ENCODE peak calls at places on chromosomes 6 and 20, in seven cellular contexts. One of them, this sample, is unnamed.

GRCh38 chr20:48716086-48716485 is 111.7 kb downstream of the PREX1 start:
- DNase-seq in HL-60: no peak
- DNase-seq in HepG2: no peak
- DNase-seq in SK-N-SH: no peak
- DNase-seq in GM12878: no peak
- DNase-seq in A549: no peak
- DNase-seq in HCT116: no peak
- DNase-seq in this sample: no peak

GRCh38 chr6:153167026-153167891 is 36.2 kb upstream of the RGS17 start:
- DNase-seq in SK-N-SH: no peak
- DNase-seq in HepG2: peak; percentile 22
- DNase-seq in GM12878: no peak
- DNase-seq in A549: peak; percentile 78
- DNase-seq in HL-60: no peak
- DNase-seq in HCT116: peak; percentile 82
- DNase-seq in this sample: no peak

GRCh38 chr6:51855310-51856082 is 231.9 kb downstream of the PKHD1 start:
- DNase-seq in HL-60: peak; percentile 12
- DNase-seq in HepG2: peak; percentile 79
- DNase-seq in HCT116: peak; percentile 41
- DNase-seq in SK-N-SH: peak; percentile 42
- DNase-seq in GM12878: peak; percentile 11
- DNase-seq in A549: peak; percentile 63
- DNase-seq in this sample: peak; percentile 95

GRCh38 chr6:84596488-84596887 is 167.9 kb downstream of the TBX18 start:
- DNase-seq in A549: no peak
- DNase-seq in HL-60: no peak
- DNase-seq in SK-N-SH: no peak
- DNase-seq in HepG2: no peak
- DNase-seq in GM12878: no peak
- DNase-seq in HCT116: no peak
- DNase-seq in this sample: no peak

GRCh38 chr20:25540273-25540672 is 45.1 kb downstream of the NINL start:
- DNase-seq in SK-N-SH: no peak
- DNase-seq in GM12878: no peak
- DNase-seq in HL-60: no peak
- DNase-seq in A549: no peak
- DNase-seq in HCT116: peak; percentile 16
- DNase-seq in HepG2: no peak
- DNase-seq in this sample: peak; percentile 86

GRCh38 chr20:43590036-43590391 is 723 bp upstream of the IFT52 start:
- DNase-seq in GM12878: no peak
- DNase-seq in SK-N-SH: peak; percentile 51
- DNase-seq in HepG2: peak; percentile 30
- DNase-seq in A549: no peak
- DNase-seq in HL-60: no peak
- DNase-seq in HCT116: no peak
- DNase-seq in this sample: peak; percentile 47

GRCh38 chr6:21836772-21837460 is 243.4 kb downstream of the SOX4 start:
- DNase-seq in GM12878: no peak
- DNase-seq in HCT116: no peak
- DNase-seq in HepG2: no peak
- DNase-seq in SK-N-SH: peak; percentile 63
- DNase-seq in HL-60: no peak
- DNase-seq in A549: no peak
- DNase-seq in this sample: no peak

GRCh38 chr20:54606384-54606783 is 131.0 kb downstream of the DOK5 start:
- DNase-seq in HCT116: no peak
- DNase-seq in GM12878: peak; percentile 7
- DNase-seq in HepG2: no peak
- DNase-seq in SK-N-SH: no peak
- DNase-seq in A549: no peak
- DNase-seq in HL-60: peak; percentile 5
- DNase-seq in this sample: no peak

GRCh38 chr6:79777713-79778579 is 146.8 kb downstream of the SH3BGRL2 start:
- DNase-seq in SK-N-SH: peak; percentile 92
- DNase-seq in HL-60: peak; percentile 28
- DNase-seq in HCT116: peak; percentile 43
- DNase-seq in GM12878: peak; percentile 40
- DNase-seq in HepG2: peak; percentile 43
- DNase-seq in A549: peak; percentile 60
- DNase-seq in this sample: peak; percentile 91

GRCh38 chr20:5070081-5070480 is 49.7 kb downstream of the PCNA start:
- DNase-seq in GM12878: no peak
- DNase-seq in SK-N-SH: no peak
- DNase-seq in HCT116: no peak
- DNase-seq in A549: no peak
- DNase-seq in HepG2: no peak
- DNase-seq in HL-60: no peak
- DNase-seq in this sample: no peak

GRCh38 chr20:5061209-5061608 is 58.5 kb downstream of the PCNA start:
- DNase-seq in A549: peak; percentile 87
- DNase-seq in HepG2: peak; percentile 65
- DNase-seq in SK-N-SH: no peak
- DNase-seq in HCT116: peak; percentile 89
- DNase-seq in GM12878: no peak
- DNase-seq in HL-60: no peak
- DNase-seq in this sample: peak; percentile 28

GRCh38 chr20:5067877-5068276 is 51.9 kb downstream of the PCNA start:
- DNase-seq in HL-60: no peak
- DNase-seq in GM12878: no peak
- DNase-seq in A549: no peak
- DNase-seq in HepG2: no peak
- DNase-seq in HCT116: no peak
- DNase-seq in SK-N-SH: no peak
- DNase-seq in this sample: no peak

GRCh38 chr20:5069141-5069806 is 50.5 kb downstream of the PCNA start:
- DNase-seq in A549: no peak
- DNase-seq in HCT116: no peak
- DNase-seq in HL-60: no peak
- DNase-seq in HepG2: no peak
- DNase-seq in SK-N-SH: no peak
- DNase-seq in GM12878: no peak
- DNase-seq in this sample: no peak

GRCh38 chr20:5065489-5066383 is 54.0 kb downstream of the PCNA start:
- DNase-seq in A549: peak; percentile 98
- DNase-seq in HL-60: peak; percentile 90
- DNase-seq in GM12878: no peak
- DNase-seq in HepG2: peak; percentile 84
- DNase-seq in SK-N-SH: no peak
- DNase-seq in HCT116: peak; percentile 88
- DNase-seq in this sample: no peak
- TF ChIP-seq REST in A549: no peak
- TF ChIP-seq REST in HL-60: no peak
- TF ChIP-seq REST in GM12878: no peak
- TF ChIP-seq REST in HepG2: no peak
- TF ChIP-seq REST in SK-N-SH: no peak
- TF ChIP-seq REST in HCT116: no peak
- TF ChIP-seq REST in this sample: no peak

GRCh38 chr6:54011277-54011648 is 100.0 kb upstream of the MLIP start:
- DNase-seq in A549: no peak
- DNase-seq in HL-60: no peak
- DNase-seq in HepG2: no peak
- DNase-seq in GM12878: no peak
- DNase-seq in HCT116: no peak
- DNase-seq in SK-N-SH: no peak
- DNase-seq in this sample: no peak
- TF ChIP-seq REST in A549: no peak
- TF ChIP-seq REST in HL-60: no peak
- TF ChIP-seq REST in HepG2: no peak
- TF ChIP-seq REST in GM12878: no peak
- TF ChIP-seq REST in HCT116: no peak
- TF ChIP-seq REST in SK-N-SH: no peak
- TF ChIP-seq REST in this sample: no peak

GRCh38 chr6:26223213-26223612 is 136.0 kb downstream of the HFE start:
- DNase-seq in HCT116: no peak
- DNase-seq in SK-N-SH: no peak
- DNase-seq in HL-60: no peak
- DNase-seq in A549: peak; percentile 36
- DNase-seq in GM12878: no peak
- DNase-seq in HepG2: no peak
- DNase-seq in this sample: no peak
- TF ChIP-seq REST in HCT116: no peak
- TF ChIP-seq REST in SK-N-SH: no peak
- TF ChIP-seq REST in HL-60: no peak
- TF ChIP-seq REST in A549: no peak
- TF ChIP-seq REST in GM12878: no peak
- TF ChIP-seq REST in HepG2: no peak
- TF ChIP-seq REST in this sample: no peak

GRCh38 chr20:36888880-36889516 is 13.1 kb downstream of the TLDC2 start:
- DNase-seq in A549: no peak
- DNase-seq in HCT116: no peak
- DNase-seq in HL-60: no peak
- DNase-seq in GM12878: no peak
- DNase-seq in HepG2: no peak
- DNase-seq in SK-N-SH: no peak
- DNase-seq in this sample: no peak

GRCh38 chr20:36886859-36887778 is 11.2 kb downstream of the TLDC2 start:
- DNase-seq in A549: peak; percentile 80
- DNase-seq in HepG2: peak; percentile 80
- DNase-seq in SK-N-SH: peak; percentile 87
- DNase-seq in HCT116: peak; percentile 59
- DNase-seq in GM12878: peak; percentile 56
- DNase-seq in HL-60: peak; percentile 37
- DNase-seq in this sample: peak; percentile 96

GRCh38 chr20:36890586-36890985 is 14.6 kb downstream of the TLDC2 start:
- DNase-seq in HL-60: no peak
- DNase-seq in A549: no peak
- DNase-seq in HCT116: no peak
- DNase-seq in HepG2: no peak
- DNase-seq in GM12878: no peak
- DNase-seq in SK-N-SH: no peak
- DNase-seq in this sample: no peak

GRCh38 chr20:36885355-36885754 is 9.4 kb downstream of the TLDC2 start:
- DNase-seq in A549: peak; percentile 55
- DNase-seq in HCT116: no peak
- DNase-seq in SK-N-SH: no peak
- DNase-seq in HL-60: no peak
- DNase-seq in HepG2: no peak
- DNase-seq in GM12878: no peak
- DNase-seq in this sample: peak; percentile 60

DNA sequence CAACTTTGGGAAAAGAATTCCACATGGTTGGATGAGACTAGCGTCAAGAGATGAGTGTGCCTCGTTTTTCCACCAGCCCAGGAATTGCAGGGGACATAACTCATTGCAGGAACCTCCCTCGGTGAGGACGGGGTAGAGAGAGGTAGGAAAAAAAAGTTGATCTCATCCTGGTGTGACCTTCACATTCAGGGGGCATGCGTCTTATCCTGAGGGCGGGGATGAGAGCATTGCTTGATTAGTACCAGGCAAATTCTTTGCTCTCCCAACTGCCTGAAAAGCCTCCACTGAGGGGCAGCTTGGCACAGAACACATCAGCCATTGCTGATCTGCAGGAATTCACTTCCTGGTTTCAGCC is 11.8 kb downstream of the TLDC2 start:
- DNase-seq in SK-N-SH: no peak
- DNase-seq in GM12878: no peak
- DNase-seq in HL-60: no peak
- DNase-seq in HepG2: no peak
- DNase-seq in A549: no peak
- DNase-seq in HCT116: no peak
- DNase-seq in this sample: peak; percentile 24
- TF ChIP-seq REST in SK-N-SH: no peak
- TF ChIP-seq REST in GM12878: no peak
- TF ChIP-seq REST in HL-60: no peak
- TF ChIP-seq REST in HepG2: no peak
- TF ChIP-seq REST in A549: no peak
- TF ChIP-seq REST in HCT116: no peak
- TF ChIP-seq REST in this sample: no peak

GRCh38 chr20:62308102-62308822 is 5.5 kb downstream of the ADRM1 start:
- DNase-seq in A549: peak; percentile 51
- DNase-seq in HL-60: no peak
- DNase-seq in HCT116: no peak
- DNase-seq in SK-N-SH: no peak
- DNase-seq in HepG2: no peak
- DNase-seq in GM12878: no peak
- DNase-seq in this sample: no peak
- TF ChIP-seq REST in A549: no peak
- TF ChIP-seq REST in HL-60: no peak
- TF ChIP-seq REST in HCT116: no peak
- TF ChIP-seq REST in SK-N-SH: no peak
- TF ChIP-seq REST in HepG2: no peak
- TF ChIP-seq REST in GM12878: no peak
- TF ChIP-seq REST in this sample: no peak

GRCh38 chr6:41731561-41732086 is 3.8 kb downstream of the TFEB start:
- DNase-seq in A549: no peak
- DNase-seq in SK-N-SH: no peak
- DNase-seq in HL-60: no peak
- DNase-seq in HCT116: no peak
- DNase-seq in GM12878: no peak
- DNase-seq in HepG2: no peak
- DNase-seq in this sample: no peak

GRCh38 chr6:41732149-41732548 is 3.3 kb downstream of the TFEB start:
- DNase-seq in HCT116: no peak
- DNase-seq in A549: no peak
- DNase-seq in GM12878: no peak
- DNase-seq in SK-N-SH: no peak
- DNase-seq in HepG2: no peak
- DNase-seq in HL-60: no peak
- DNase-seq in this sample: no peak

GRCh38 chr6:41729624-41730023 is 5.8 kb downstream of the TFEB start:
- DNase-seq in HepG2: no peak
- DNase-seq in HCT116: no peak
- DNase-seq in HL-60: no peak
- DNase-seq in A549: no peak
- DNase-seq in GM12878: no peak
- DNase-seq in SK-N-SH: no peak
- DNase-seq in this sample: peak; percentile 48

GRCh38 chr6:41728954-41729353 is 6.5 kb downstream of the TFEB start:
- DNase-seq in HCT116: no peak
- DNase-seq in HepG2: no peak
- DNase-seq in GM12878: no peak
- DNase-seq in A549: no peak
- DNase-seq in HL-60: no peak
- DNase-seq in SK-N-SH: no peak
- DNase-seq in this sample: no peak

DNA sequence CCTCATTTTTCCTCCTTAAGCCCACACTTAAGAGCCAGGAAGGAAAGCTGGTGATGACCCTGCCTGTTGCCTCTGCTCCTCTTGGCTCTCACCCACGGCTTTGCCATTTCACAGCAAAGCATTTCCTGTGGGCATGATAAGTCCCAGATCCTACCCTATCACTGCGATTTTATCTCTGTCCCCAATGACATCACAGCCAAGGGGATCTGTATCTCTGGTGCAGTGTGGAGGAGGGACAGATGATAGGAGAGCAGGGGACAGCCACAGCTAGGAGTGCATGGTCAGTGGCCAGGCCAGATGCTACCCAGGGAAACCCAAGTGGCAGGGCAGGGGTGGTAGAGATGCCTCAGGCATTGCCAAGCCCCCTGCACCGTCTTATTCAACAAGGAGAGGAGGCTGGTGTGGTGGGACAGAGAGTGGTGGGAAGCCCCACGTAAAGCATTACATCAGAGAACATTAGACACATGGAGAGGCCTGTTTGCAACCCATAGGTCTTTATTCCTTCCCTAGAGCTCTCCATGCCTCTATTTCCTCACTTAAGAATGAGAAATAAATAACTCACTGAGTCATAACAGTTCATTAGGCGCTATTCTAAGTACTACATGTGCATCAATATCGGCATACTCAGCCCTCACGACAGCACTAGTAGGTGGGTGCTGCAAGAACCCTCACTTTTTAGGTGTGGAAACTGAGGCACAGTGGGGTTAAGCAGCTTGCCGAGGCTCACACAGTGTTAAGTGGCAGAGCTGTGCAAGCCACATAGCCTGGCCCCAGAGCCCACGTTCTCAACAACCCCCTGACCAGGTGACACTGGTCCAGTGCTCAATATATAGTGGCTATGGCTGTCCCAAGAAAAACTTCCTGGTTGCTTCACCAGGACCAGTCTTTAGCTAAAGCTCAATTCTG is 4.6 kb downstream of the TFEB start:
- DNase-seq in HL-60: no peak
- DNase-seq in HCT116: no peak
- DNase-seq in GM12878: no peak
- DNase-seq in SK-N-SH: peak; percentile 87
- DNase-seq in A549: no peak
- DNase-seq in HepG2: no peak
- DNase-seq in this sample: no peak
- TF ChIP-seq REST in HL-60: no peak
- TF ChIP-seq REST in HCT116: no peak
- TF ChIP-seq REST in GM12878: no peak
- TF ChIP-seq REST in SK-N-SH: no peak
- TF ChIP-seq REST in A549: no peak
- TF ChIP-seq REST in HepG2: no peak
- TF ChIP-seq REST in this sample: no peak